ENCODE peak calls at places on chromosomes 2 and 18, in five cellular contexts. One of them, this sample, is unnamed.

GRCh38 chr2:64311191-64311910 is 142.6 kb upstream of the LGALSL start:
- DNase-seq in body of pancreas: no peak
- DNase-seq in GM13977: no peak
- DNase-seq in GM10248: no peak
- DNase-seq in mucosa of descending colon: no peak
- DNase-seq in this sample: no peak

GRCh38 chr2:63846487-63846886 is 4.8 kb downstream of the UGP2 start:
- DNase-seq in body of pancreas: no peak
- DNase-seq in GM13977: no peak
- DNase-seq in GM10248: no peak
- DNase-seq in mucosa of descending colon: no peak
- DNase-seq in this sample: no peak

GRCh38 chr18:62001396-62001795 is 108.6 kb upstream of the RNF152 start:
- DNase-seq in body of pancreas: no peak
- DNase-seq in GM13977: no peak
- DNase-seq in GM10248: no peak
- DNase-seq in mucosa of descending colon: no peak
- DNase-seq in this sample: no peak

GRCh38 chr18:59748628-59749360 is 51.6 kb upstream of the CCBE1 start:
- DNase-seq in body of pancreas: no peak
- DNase-seq in GM13977: no peak
- DNase-seq in GM10248: no peak
- DNase-seq in mucosa of descending colon: no peak
- DNase-seq in this sample: no peak

GRCh38 chr2:224646242-224646846 is 61.2 kb upstream of the CUL3 start:
- DNase-seq in body of pancreas: no peak
- DNase-seq in GM13977: peak; percentile 32
- DNase-seq in GM10248: peak; percentile 29
- DNase-seq in mucosa of descending colon: no peak
- DNase-seq in this sample: peak; percentile 42

GRCh38 chr2:162520959-162521358 is 177.0 kb downstream of the GCA start:
- DNase-seq in body of pancreas: no peak
- DNase-seq in GM13977: no peak
- DNase-seq in GM10248: no peak
- DNase-seq in mucosa of descending colon: no peak
- DNase-seq in this sample: no peak

GRCh38 chr2:212330263-212330662 is 208.3 kb downstream of the ERBB4 start:
- DNase-seq in body of pancreas: no peak
- DNase-seq in GM13977: no peak
- DNase-seq in GM10248: no peak
- DNase-seq in mucosa of descending colon: no peak
- DNase-seq in this sample: no peak

GRCh38 chr2:240797914-240798313 is 22.1 kb downstream of the KIF1A start:
- DNase-seq in body of pancreas: no peak
- DNase-seq in GM13977: no peak
- DNase-seq in GM10248: no peak
- DNase-seq in mucosa of descending colon: no peak
- DNase-seq in this sample: peak; percentile 0

GRCh38 chr2:38164881-38165280 is 88.9 kb upstream of the CYP1B1 start:
- DNase-seq in body of pancreas: no peak
- DNase-seq in GM13977: no peak
- DNase-seq in GM10248: peak; percentile 34
- DNase-seq in mucosa of descending colon: no peak
- DNase-seq in this sample: no peak

GRCh38 chr2:3039188-3040065 is 338.2 kb downstream of the EIPR1 start:
- DNase-seq in body of pancreas: no peak
- DNase-seq in GM13977: no peak
- DNase-seq in GM10248: no peak
- DNase-seq in mucosa of descending colon: no peak
- DNase-seq in this sample: no peak

GRCh38 chr2:3222636-3223035 is 155.0 kb downstream of the EIPR1 start:
- DNase-seq in body of pancreas: no peak
- DNase-seq in GM13977: peak; percentile 46
- DNase-seq in GM10248: peak; percentile 44
- DNase-seq in mucosa of descending colon: no peak
- DNase-seq in this sample: peak; percentile 79

GRCh38 chr18:71673954-71674353 is 870.2 kb downstream of the CBLN2 start:
- DNase-seq in body of pancreas: no peak
- DNase-seq in GM13977: no peak
- DNase-seq in GM10248: no peak
- DNase-seq in mucosa of descending colon: no peak
- DNase-seq in this sample: no peak

GRCh38 chr18:3716116-3716660 is 266.2 kb downstream of the TGIF1 start:
- DNase-seq in body of pancreas: no peak
- DNase-seq in GM13977: no peak
- DNase-seq in GM10248: no peak
- DNase-seq in mucosa of descending colon: no peak
- DNase-seq in this sample: no peak

GRCh38 chr2:48566582-48566981 is 36.6 kb downstream of the STON1 start:
- DNase-seq in body of pancreas: no peak
- DNase-seq in GM13977: no peak
- DNase-seq in GM10248: no peak
- DNase-seq in mucosa of descending colon: no peak
- DNase-seq in this sample: no peak

GRCh38 chr2:195532628-195533271 is 124.3 kb upstream of the SLC39A10 start:
- DNase-seq in body of pancreas: no peak
- DNase-seq in GM13977: no peak
- DNase-seq in GM10248: no peak
- DNase-seq in mucosa of descending colon: no peak
- DNase-seq in this sample: peak; percentile 25

GRCh38 chr18:80245781-80246655 is 1.3 kb downstream of the PARD6G start:
- DNase-seq in body of pancreas: no peak
- DNase-seq in GM13977: no peak
- DNase-seq in GM10248: no peak
- DNase-seq in mucosa of descending colon: no peak
- DNase-seq in this sample: no peak

GRCh38 chr2:49286045-49286444 is 131.7 kb upstream of the FSHR start:
- DNase-seq in body of pancreas: no peak
- DNase-seq in GM13977: no peak
- DNase-seq in GM10248: no peak
- DNase-seq in mucosa of descending colon: no peak
- DNase-seq in this sample: no peak

GRCh38 chr2:126802774-126803421 is 95.8 kb upstream of the TEX51 start:
- DNase-seq in body of pancreas: no peak
- DNase-seq in GM13977: no peak
- DNase-seq in GM10248: no peak
- DNase-seq in mucosa of descending colon: no peak
- DNase-seq in this sample: no peak

GRCh38 chr2:33153008-33153407 is 206.3 kb downstream of the LTBP1 start:
- DNase-seq in body of pancreas: no peak
- DNase-seq in GM13977: no peak
- DNase-seq in GM10248: no peak
- DNase-seq in mucosa of descending colon: no peak
- DNase-seq in this sample: no peak

GRCh38 chr2:48715042-48715899 is 40.3 kb downstream of the LHCGR start:
- DNase-seq in body of pancreas: no peak
- DNase-seq in GM13977: no peak
- DNase-seq in GM10248: no peak
- DNase-seq in mucosa of descending colon: peak; percentile 86
- DNase-seq in this sample: no peak

GRCh38 chr2:120287183-120288015 is 34.7 kb downstream of the RALB start:
- DNase-seq in body of pancreas: no peak
- DNase-seq in GM13977: peak; percentile 73
- DNase-seq in GM10248: peak; percentile 75
- DNase-seq in mucosa of descending colon: no peak
- DNase-seq in this sample: peak; percentile 47

GRCh38 chr2:26848336-26849055 is 564 bp downstream of the DPYSL5 start:
- DNase-seq in body of pancreas: no peak
- DNase-seq in GM13977: peak; percentile 59
- DNase-seq in GM10248: peak; percentile 40
- DNase-seq in mucosa of descending colon: no peak
- DNase-seq in this sample: peak; percentile 16

GRCh38 chr18:13455470-13455869 is 236.9 kb downstream of the LDLRAD4 start:
- DNase-seq in body of pancreas: no peak
- DNase-seq in GM13977: no peak
- DNase-seq in GM10248: no peak
- DNase-seq in mucosa of descending colon: no peak
- DNase-seq in this sample: peak; percentile 53

GRCh38 chr2:237143676-237144440 is 58.2 kb downstream of the COPS8 start:
- DNase-seq in body of pancreas: no peak
- DNase-seq in GM13977: no peak
- DNase-seq in GM10248: no peak
- DNase-seq in mucosa of descending colon: no peak
- DNase-seq in this sample: no peak

GRCh38 chr2:43055985-43056384 is 170.4 kb downstream of the ZFP36L2 start:
- DNase-seq in body of pancreas: no peak
- DNase-seq in GM13977: no peak
- DNase-seq in GM10248: no peak
- DNase-seq in mucosa of descending colon: no peak
- DNase-seq in this sample: no peak

GRCh38 chr2:8298783-8299182 is 383.1 kb upstream of the ID2 start:
- DNase-seq in body of pancreas: no peak
- DNase-seq in GM13977: no peak
- DNase-seq in GM10248: no peak
- DNase-seq in mucosa of descending colon: no peak
- DNase-seq in this sample: no peak

GRCh38 chr2:47904903-47905453 is 1.3 kb downstream of the FBXO11 start:
- DNase-seq in body of pancreas: peak; percentile 51
- DNase-seq in GM13977: peak; percentile 25
- DNase-seq in GM10248: peak; percentile 26
- DNase-seq in mucosa of descending colon: peak; percentile 66
- DNase-seq in this sample: peak; percentile 39

GRCh38 chr18:23897293-23897692 is 117.3 kb upstream of the TTC39C start:
- DNase-seq in body of pancreas: no peak
- DNase-seq in GM13977: no peak
- DNase-seq in GM10248: no peak
- DNase-seq in mucosa of descending colon: no peak
- DNase-seq in this sample: no peak

GRCh38 chr18:23894661-23895175 is 119.8 kb upstream of the TTC39C start:
- DNase-seq in body of pancreas: no peak
- DNase-seq in GM13977: no peak
- DNase-seq in GM10248: no peak
- DNase-seq in mucosa of descending colon: no peak
- DNase-seq in this sample: no peak

GRCh38 chr18:23900979-23901378 is 113.6 kb upstream of the TTC39C start:
- DNase-seq in body of pancreas: no peak
- DNase-seq in GM13977: no peak
- DNase-seq in GM10248: no peak
- DNase-seq in mucosa of descending colon: no peak
- DNase-seq in this sample: peak; percentile 12

GRCh38 chr18:23893653-23894052 is 120.9 kb upstream of the TTC39C start:
- DNase-seq in body of pancreas: no peak
- DNase-seq in GM13977: no peak
- DNase-seq in GM10248: no peak
- DNase-seq in mucosa of descending colon: no peak
- DNase-seq in this sample: no peak

DNA sequence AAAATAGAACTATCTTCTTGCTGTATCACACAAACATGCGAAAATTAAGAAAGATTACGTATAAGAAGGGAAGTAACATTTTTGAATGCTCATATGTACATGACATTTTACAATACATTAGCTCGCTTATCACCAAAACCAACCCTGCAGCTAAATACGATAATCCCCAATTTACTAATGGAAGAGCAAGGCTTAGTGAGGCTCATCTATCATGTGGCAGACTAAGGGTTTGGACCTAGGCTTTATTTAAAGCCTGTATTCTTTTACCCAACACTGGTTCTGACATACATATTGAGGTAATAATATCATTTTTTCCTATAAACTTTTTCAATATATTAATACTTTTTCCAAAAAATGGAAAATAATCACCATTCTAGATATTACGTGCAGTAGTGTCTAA is 116.8 kb upstream of the TTC39C start:
- DNase-seq in body of pancreas: no peak
- DNase-seq in GM13977: no peak
- DNase-seq in GM10248: no peak
- DNase-seq in mucosa of descending colon: no peak
- DNase-seq in this sample: no peak
- TF ChIP-seq CTCF in body of pancreas: no peak
- TF ChIP-seq CTCF in GM13977: no peak
- TF ChIP-seq CTCF in GM10248: no peak
- TF ChIP-seq CTCF in mucosa of descending colon: no peak
- TF ChIP-seq CTCF in this sample: no peak

GRCh38 chr2:217878865-217879595 is 123.8 kb downstream of the TNS1 start:
- DNase-seq in body of pancreas: no peak
- DNase-seq in GM13977: no peak
- DNase-seq in GM10248: no peak
- DNase-seq in mucosa of descending colon: no peak
- DNase-seq in this sample: no peak

GRCh38 chr2:217876253-217876570 is 126.6 kb downstream of the TNS1 start:
- DNase-seq in body of pancreas: no peak
- DNase-seq in GM13977: no peak
- DNase-seq in GM10248: no peak
- DNase-seq in mucosa of descending colon: no peak
- DNase-seq in this sample: no peak

GRCh38 chr2:217880891-217881290 is 121.9 kb downstream of the TNS1 start:
- DNase-seq in body of pancreas: no peak
- DNase-seq in GM13977: no peak
- DNase-seq in GM10248: no peak
- DNase-seq in mucosa of descending colon: no peak
- DNase-seq in this sample: no peak

GRCh38 chr2:217877866-217878265 is 124.9 kb downstream of the TNS1 start:
- DNase-seq in body of pancreas: no peak
- DNase-seq in GM13977: no peak
- DNase-seq in GM10248: no peak
- DNase-seq in mucosa of descending colon: no peak
- DNase-seq in this sample: no peak

GRCh38 chr2:217880490-217880889 is 122.3 kb downstream of the TNS1 start:
- DNase-seq in body of pancreas: no peak
- DNase-seq in GM13977: no peak
- DNase-seq in GM10248: no peak
- DNase-seq in mucosa of descending colon: no peak
- DNase-seq in this sample: no peak
- TF ChIP-seq CTCF in body of pancreas: no peak
- TF ChIP-seq CTCF in GM13977: no peak
- TF ChIP-seq CTCF in GM10248: no peak
- TF ChIP-seq CTCF in mucosa of descending colon: no peak
- TF ChIP-seq CTCF in this sample: no peak

GRCh38 chr2:209334188-209335017 is 89.4 kb upstream of the MAP2 start:
- DNase-seq in body of pancreas: peak; percentile 69
- DNase-seq in GM13977: peak; percentile 34
- DNase-seq in GM10248: peak; percentile 29
- DNase-seq in mucosa of descending colon: no peak
- DNase-seq in this sample: peak; percentile 60
- TF ChIP-seq CTCF in body of pancreas: peak; percentile 89
- TF ChIP-seq CTCF in GM13977: peak; percentile 78
- TF ChIP-seq CTCF in GM10248: peak; percentile 70
- TF ChIP-seq CTCF in mucosa of descending colon: peak; percentile 50
- TF ChIP-seq CTCF in this sample: peak; percentile 69

DNA sequence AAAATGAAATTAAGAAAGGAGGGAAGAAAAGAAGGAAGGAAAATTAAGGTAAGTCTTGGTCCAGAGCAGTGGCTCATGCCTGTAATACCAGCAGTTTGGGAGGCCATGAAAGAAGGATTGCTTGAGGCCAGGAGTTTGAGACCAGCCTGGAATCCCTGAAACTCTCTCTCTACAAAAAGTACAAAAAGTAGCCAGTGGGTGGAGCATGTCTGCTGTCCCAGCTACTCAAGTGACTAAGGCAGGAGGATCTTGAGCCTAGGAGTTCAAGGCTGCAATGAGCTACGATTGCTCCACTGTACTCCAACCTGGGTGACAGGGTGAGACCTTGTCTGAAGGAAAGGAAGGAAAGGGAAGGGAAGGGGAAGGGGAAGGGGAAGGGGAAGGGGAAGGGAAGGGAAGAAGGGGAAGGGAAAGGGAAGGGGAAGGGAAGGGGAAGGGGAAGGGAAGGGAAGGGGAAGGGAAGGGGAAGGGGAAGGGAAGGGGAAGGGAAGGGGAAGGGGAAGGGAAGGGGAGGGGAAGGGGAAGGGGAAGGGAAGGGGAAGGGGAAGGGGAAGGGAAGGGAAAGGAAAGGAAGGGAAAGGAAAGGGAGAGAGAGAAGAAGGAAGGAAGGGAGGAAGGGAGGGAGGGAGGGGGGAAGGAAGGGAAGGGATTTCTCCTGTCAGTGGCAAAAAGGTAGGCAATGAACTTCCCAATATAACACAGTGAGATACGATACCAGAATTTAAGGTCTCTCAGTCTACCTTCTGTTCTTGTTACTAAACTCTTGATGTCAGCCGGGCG is 412.8 kb downstream of the CMPK2 start:
- DNase-seq in body of pancreas: no peak
- DNase-seq in GM13977: no peak
- DNase-seq in GM10248: no peak
- DNase-seq in mucosa of descending colon: no peak
- DNase-seq in this sample: no peak
- TF ChIP-seq CTCF in body of pancreas: no peak
- TF ChIP-seq CTCF in GM13977: peak; percentile 14
- TF ChIP-seq CTCF in GM10248: no peak
- TF ChIP-seq CTCF in mucosa of descending colon: no peak
- TF ChIP-seq CTCF in this sample: no peak

This sample was measured in activated CD8-positive, alpha-beta T cell treated with anti-CD3 and anti-CD28 coated beads for 36 hours.